ENCODE peak calls at places on chromosome 10, in four cellular contexts. K is tibial nerve, Z is GM12892, D is A549. A is an unnamed sample.

GRCh38 chr10:110349826-110350225 is 45.1 kb upstream of the SMNDC1 start:
- DNase-seq in D (no peak), K (no peak), Z (no peak), A (no peak)

GRCh38 chr10:27383595-27384542 is 120.2 kb upstream of the RAB18 start:
- DNase-seq in K (no peak), D (peak; percentile 13), Z (no peak), A (no peak)

GRCh38 chr10:112490543-112490942 is 43.5 kb downstream of the VTI1A start:
- DNase-seq in Z (no peak), K (no peak), D (no peak), A (no peak)

GRCh38 chr10:133346413-133346812 is 760 bp upstream of the PRAP1 start:
- DNase-seq in K (no peak), D (no peak), Z (no peak), A (no peak)

GRCh38 chr10:123744226-123744536 is 78.0 kb downstream of the GPR26 start:
- DNase-seq in Z (no peak), K (no peak), D (no peak), A (no peak)

GRCh38 chr10:128934492-128934891 is 532.5 kb upstream of the MGMT start:
- DNase-seq in Z (no peak), D (no peak), K (no peak), A (no peak)

GRCh38 chr10:42680267-42680666 is 41.9 kb upstream of the ZNF33B start:
- DNase-seq in K (no peak), D (no peak), Z (no peak), A (no peak)

GRCh38 chr10:102801496-102801895 is 35.7 kb downstream of the CYP17A1 start:
- DNase-seq in Z (no peak), K (no peak), D (no peak), A (no peak)

GRCh38 chr10:24872049-24872789 is 80.2 kb downstream of the PRTFDC1 start:
- DNase-seq in D (no peak), Z (no peak), K (no peak), A (no peak)

GRCh38 chr10:92756233-92757065 is 66.7 kb downstream of the HHEX start:
- DNase-seq in K (no peak), D (no peak), Z (peak; percentile 33), A (no peak)

GRCh38 chr10:100535715-100536353 is at the start of gene HIF1AN:
- DNase-seq in Z (peak; percentile 88), K (peak; percentile 77), D (peak; percentile 98), A (peak; percentile 79)
- TF ChIP-seq POLR2A in Z (peak; percentile 95), K (peak; percentile 34), D (peak; percentile 87), A (peak; percentile 84)

DNA sequence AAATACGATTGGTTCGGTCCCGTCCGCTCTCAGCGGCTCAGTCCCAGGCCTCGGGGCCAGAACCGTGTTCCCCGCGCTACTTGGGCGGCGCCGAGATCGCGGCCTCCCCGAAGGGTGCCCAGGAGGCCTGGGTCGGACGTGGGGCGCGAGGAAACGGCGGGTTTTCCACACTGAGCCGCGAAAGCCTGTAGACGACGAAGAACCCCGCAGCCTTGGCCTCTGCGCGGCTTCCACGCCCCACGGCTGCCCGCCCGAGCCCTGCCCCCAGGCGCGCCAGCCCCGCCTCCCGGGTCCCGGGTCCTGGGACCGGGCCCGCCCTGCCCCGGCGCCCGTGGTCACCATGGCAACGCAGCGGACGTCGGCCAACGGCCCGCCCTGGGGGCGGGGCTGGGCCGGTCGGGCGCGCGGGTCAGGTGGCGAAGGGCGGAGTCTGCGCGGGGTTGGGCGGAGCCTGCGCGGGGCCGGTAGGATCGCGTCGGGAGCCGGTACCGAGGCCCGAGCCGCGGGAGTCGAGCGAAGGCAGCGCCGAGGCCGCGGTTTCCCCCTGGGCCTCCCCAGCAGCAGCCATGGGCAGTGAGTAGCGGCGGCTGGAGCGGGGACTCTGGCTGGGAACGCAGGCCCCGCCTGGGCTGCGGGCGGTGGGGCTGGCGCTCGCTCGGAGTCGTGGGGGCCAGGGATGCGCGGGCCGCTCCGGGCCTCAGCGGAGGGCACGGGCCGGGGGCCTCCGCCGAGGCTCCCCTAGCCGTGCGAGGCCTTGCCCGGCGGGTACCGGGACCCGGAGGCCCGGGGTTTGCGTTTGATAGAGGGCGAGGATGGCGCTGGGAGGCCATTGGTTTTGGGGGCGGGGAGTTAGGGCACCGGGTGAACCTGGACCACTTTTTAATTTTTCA is at the start of gene SEC61A2:
- DNase-seq in D (peak; percentile 91), K (peak; percentile 91), Z (peak; percentile 98), A (peak; percentile 98)
- TF ChIP-seq POLR2A in D (peak; percentile 81), K (peak; percentile 17), Z (peak; percentile 69), A (peak; percentile 70)

GRCh38 chr10:3852147-3852904 is 67.3 kb upstream of the KLF6 start:
- DNase-seq in Z (no peak), D (peak; percentile 94), K (peak; percentile 63), A (peak; percentile 40)
- TF ChIP-seq POLR2A in Z (no peak), D (no peak), K (no peak), A (no peak)

GRCh38 chr10:114634607-114634974 is 23.5 kb downstream of the ABLIM1 start:
- DNase-seq in D (peak; percentile 88), Z (no peak), K (peak; percentile 45), A (peak; percentile 63)
- TF ChIP-seq POLR2A in D (no peak), Z (no peak), K (no peak), A (no peak)

GRCh38 chr10:6065406-6065805 is 3.2 kb upstream of the IL2RA start:
- DNase-seq in Z (no peak), D (no peak), K (no peak), A (no peak)

GRCh38 chr10:6061056-6061455 is 1.1 kb downstream of the IL2RA start:
- DNase-seq in D (no peak), Z (no peak), K (no peak), A (no peak)

GRCh38 chr10:6064119-6064518 is 2.0 kb upstream of the IL2RA start:
- DNase-seq in Z (no peak), K (no peak), D (no peak), A (no peak)

GRCh38 chr10:6059506-6059905 is 2.7 kb downstream of the IL2RA start:
- DNase-seq in Z (no peak), D (no peak), K (no peak), A (no peak)

DNA sequence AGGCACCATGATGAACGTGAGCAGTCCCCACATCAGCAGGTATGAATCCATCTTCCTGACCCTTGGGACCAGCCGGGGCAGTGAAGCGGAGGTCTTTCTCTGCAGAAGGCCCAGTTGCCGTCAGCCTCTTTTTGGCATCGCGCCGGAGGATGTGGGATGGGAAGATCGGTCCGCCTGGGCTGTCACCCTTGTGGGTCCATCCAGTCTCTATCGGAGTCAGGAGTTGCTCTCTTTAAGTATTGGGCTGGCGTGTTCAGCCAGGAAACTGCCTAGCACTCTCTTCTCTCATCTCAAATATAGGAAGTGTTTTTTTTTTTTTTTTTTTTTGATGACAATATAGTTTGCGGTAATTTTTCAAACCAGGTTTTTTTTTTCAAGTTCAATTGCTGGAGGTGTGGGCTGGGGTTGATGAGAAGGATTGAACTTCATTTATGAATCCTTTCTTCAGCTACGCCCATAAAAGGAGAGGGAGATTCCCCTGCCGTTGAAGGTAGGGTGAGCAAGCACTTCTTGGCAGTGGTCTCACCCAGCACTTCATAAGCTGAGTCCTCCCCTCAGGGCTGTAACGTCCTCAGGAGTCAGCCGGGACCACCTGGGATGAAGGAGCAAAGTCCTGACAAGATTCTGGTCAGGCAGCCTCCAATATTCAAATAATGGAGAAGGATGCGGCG is at the start of gene IL2RA:
- DNase-seq in K (no peak), Z (no peak), D (no peak), A (no peak)
- TF ChIP-seq POLR2A in K (no peak), Z (no peak), D (no peak), A (no peak)

GRCh38 chr10:69315610-69316312 is 37.5 kb downstream of the HK1 start:
- DNase-seq in Z (no peak), K (no peak), D (no peak), A (no peak)
- TF ChIP-seq POLR2A in Z (no peak), K (no peak), D (no peak), A (no peak)

GRCh38 chr10:77977016-77977415 is 50.5 kb upstream of the DLG5 start:
- DNase-seq in Z (no peak), K (no peak), D (no peak), A (no peak)

GRCh38 chr10:77974396-77975074 is 48.0 kb upstream of the DLG5 start:
- DNase-seq in Z (no peak), D (peak; percentile 32), K (no peak), A (no peak)

GRCh38 chr10:77977975-77978759 is 51.1 kb downstream of the POLR3A start:
- DNase-seq in Z (no peak), K (no peak), D (no peak), A (no peak)

GRCh38 chr10:77973276-77973675 is 46.7 kb upstream of the DLG5 start:
- DNase-seq in D (no peak), K (no peak), Z (no peak), A (no peak)

GRCh38 chr10:77975086-77975666 is 48.6 kb upstream of the DLG5 start:
- DNase-seq in K (no peak), D (no peak), Z (no peak), A (no peak)
- TF ChIP-seq POLR2A in K (no peak), D (no peak), Z (no peak), A (no peak)

DNA sequence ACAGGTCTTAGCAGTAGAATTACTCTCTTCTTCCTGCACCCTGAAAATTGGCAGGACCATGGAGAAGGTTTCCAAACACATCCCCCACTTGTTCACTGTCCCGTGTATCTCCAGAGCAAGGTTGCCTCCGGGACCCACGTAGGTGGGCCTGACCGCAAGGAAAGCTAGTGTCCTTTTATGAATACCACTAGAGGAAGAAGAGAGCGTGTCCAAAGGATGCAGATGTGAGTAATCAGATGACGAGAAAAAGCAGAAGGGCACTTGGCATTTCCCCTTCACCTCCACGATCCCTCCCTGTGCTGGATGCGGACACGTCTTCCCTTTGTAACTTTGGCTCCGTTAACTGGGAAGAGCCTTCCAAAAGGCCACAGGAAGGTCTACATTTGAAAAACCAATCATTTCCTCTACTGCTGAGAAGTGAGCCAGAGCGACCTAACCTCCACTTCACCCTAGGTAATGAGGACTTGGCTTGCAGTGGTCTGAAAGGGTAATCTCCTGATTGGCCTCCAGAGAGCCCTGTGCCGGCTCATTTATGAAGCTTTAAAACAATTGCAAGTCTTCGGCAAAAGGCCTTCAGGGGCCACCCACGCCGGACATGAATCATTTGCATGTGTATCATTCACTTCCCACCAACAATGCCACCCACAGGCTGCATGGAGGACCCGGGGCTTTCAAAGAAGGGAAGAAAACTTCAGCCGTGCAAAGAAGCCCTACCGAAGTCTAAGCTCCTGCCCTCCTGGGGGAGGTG is 55.4 kb downstream of the LYZL1 start:
- DNase-seq in K (peak; percentile 34), D (no peak), Z (no peak), A (no peak)
- TF ChIP-seq POLR2A in K (no peak), D (no peak), Z (no peak), A (no peak)

GRCh38 chr10:95288273-95288672 is 2.5 kb downstream of the PDLIM1 start:
- DNase-seq in K (no peak), Z (no peak), D (no peak), A (no peak)
- TF ChIP-seq POLR2A in K (no peak), Z (no peak), D (no peak), A (no peak)

A was measured in H54.